ENCODE peak calls at places on chromosomes 6 and 20, in ten cellular contexts. One of them, this sample, is unnamed.

GRCh38 chr6:15621203-15622044 is 41.4 kb downstream of the DTNBP1 start:
- DNase-seq in heart right ventricle: peak
- DNase-seq in AG09319: no peak
- DNase-seq in HCT116: no peak
- DNase-seq in Peyer's patch: no peak
- DNase-seq in pancreas: no peak
- DNase-seq in uterus: peak
- DNase-seq in stomach: peak
- DNase-seq in GM06990: peak
- DNase-seq in mammary epithelial cell: peak
- DNase-seq in this sample: peak

GRCh38 chr6:131652472-131652871 is 15.4 kb downstream of the ENPP3 start:
- DNase-seq in heart right ventricle: no peak
- DNase-seq in AG09319: no peak
- DNase-seq in HCT116: no peak
- DNase-seq in Peyer's patch: no peak
- DNase-seq in pancreas: no peak
- DNase-seq in uterus: no peak
- DNase-seq in stomach: no peak
- DNase-seq in GM06990: no peak
- DNase-seq in mammary epithelial cell: peak
- DNase-seq in this sample: no peak

GRCh38 chr20:32634041-32634805 is 39.5 kb downstream of the C20orf203 start:
- DNase-seq in heart right ventricle: no peak
- DNase-seq in AG09319: no peak
- DNase-seq in HCT116: no peak
- DNase-seq in Peyer's patch: no peak
- DNase-seq in pancreas: no peak
- DNase-seq in uterus: no peak
- DNase-seq in stomach: no peak
- DNase-seq in GM06990: no peak
- DNase-seq in mammary epithelial cell: no peak
- DNase-seq in this sample: no peak

GRCh38 chr6:157405986-157406385 is 25.0 kb downstream of the ZDHHC14 start:
- DNase-seq in heart right ventricle: no peak
- DNase-seq in AG09319: no peak
- DNase-seq in HCT116: no peak
- DNase-seq in Peyer's patch: no peak
- DNase-seq in pancreas: no peak
- DNase-seq in uterus: peak
- DNase-seq in stomach: no peak
- DNase-seq in GM06990: no peak
- DNase-seq in mammary epithelial cell: peak
- DNase-seq in this sample: no peak

GRCh38 chr20:3632311-3633004 is 30.7 kb downstream of the GFRA4 start:
- DNase-seq in heart right ventricle: no peak
- DNase-seq in AG09319: no peak
- DNase-seq in HCT116: no peak
- DNase-seq in Peyer's patch: no peak
- DNase-seq in pancreas: no peak
- DNase-seq in uterus: no peak
- DNase-seq in stomach: no peak
- DNase-seq in GM06990: no peak
- DNase-seq in mammary epithelial cell: no peak
- DNase-seq in this sample: no peak

GRCh38 chr6:112017169-112017568 is 36.7 kb upstream of the CCN6 start:
- DNase-seq in heart right ventricle: no peak
- DNase-seq in AG09319: no peak
- DNase-seq in HCT116: no peak
- DNase-seq in Peyer's patch: no peak
- DNase-seq in pancreas: no peak
- DNase-seq in uterus: no peak
- DNase-seq in stomach: no peak
- DNase-seq in GM06990: no peak
- DNase-seq in mammary epithelial cell: peak
- DNase-seq in this sample: no peak

GRCh38 chr6:47934023-47934422 is 152.2 kb downstream of the OPN5 start:
- DNase-seq in heart right ventricle: peak
- DNase-seq in AG09319: no peak
- DNase-seq in HCT116: no peak
- DNase-seq in Peyer's patch: no peak
- DNase-seq in pancreas: no peak
- DNase-seq in uterus: no peak
- DNase-seq in stomach: no peak
- DNase-seq in GM06990: no peak
- DNase-seq in mammary epithelial cell: no peak
- DNase-seq in this sample: no peak

GRCh38 chr6:119348308-119349040 is 1.1 kb downstream of the MAN1A1 start:
- DNase-seq in heart right ventricle: peak
- DNase-seq in AG09319: no peak
- DNase-seq in HCT116: no peak
- DNase-seq in Peyer's patch: peak
- DNase-seq in pancreas: peak
- DNase-seq in uterus: peak
- DNase-seq in stomach: peak
- DNase-seq in GM06990: peak
- DNase-seq in mammary epithelial cell: no peak
- DNase-seq in this sample: peak

DNA sequence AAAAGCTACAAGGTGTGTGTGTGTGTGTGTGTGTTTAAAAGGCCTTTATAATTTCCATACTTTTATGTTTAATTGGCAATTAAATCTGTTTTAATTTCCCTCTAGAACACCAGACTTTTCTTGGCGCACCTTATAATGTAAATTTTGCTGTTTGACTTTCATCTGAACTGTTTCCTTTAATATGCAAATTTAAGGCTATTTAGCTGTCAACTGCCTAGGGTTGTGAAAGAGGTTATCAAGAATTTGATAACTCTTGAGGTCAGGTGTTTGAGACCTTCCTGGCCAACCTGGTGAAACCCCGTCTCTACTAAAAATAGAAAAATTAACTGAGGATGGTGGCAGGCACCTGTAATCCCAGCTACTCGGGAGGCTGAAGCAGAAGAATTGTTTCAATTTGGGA is 4.0 kb upstream of the LHFPL5 start:
- DNase-seq in heart right ventricle: no peak
- DNase-seq in AG09319: no peak
- DNase-seq in HCT116: no peak
- DNase-seq in Peyer's patch: no peak
- DNase-seq in pancreas: no peak
- DNase-seq in uterus: no peak
- DNase-seq in stomach: no peak
- DNase-seq in GM06990: no peak
- DNase-seq in mammary epithelial cell: no peak
- DNase-seq in this sample: no peak
- TF ChIP-seq CTCF in heart right ventricle: no peak
- TF ChIP-seq CTCF in AG09319: no peak
- TF ChIP-seq CTCF in HCT116: no peak
- TF ChIP-seq CTCF in Peyer's patch: no peak
- TF ChIP-seq CTCF in pancreas: no peak
- TF ChIP-seq CTCF in uterus: no peak
- TF ChIP-seq CTCF in stomach: no peak
- TF ChIP-seq CTCF in GM06990: no peak
- TF ChIP-seq CTCF in mammary epithelial cell: no peak
- TF ChIP-seq CTCF in this sample: no peak

DNA sequence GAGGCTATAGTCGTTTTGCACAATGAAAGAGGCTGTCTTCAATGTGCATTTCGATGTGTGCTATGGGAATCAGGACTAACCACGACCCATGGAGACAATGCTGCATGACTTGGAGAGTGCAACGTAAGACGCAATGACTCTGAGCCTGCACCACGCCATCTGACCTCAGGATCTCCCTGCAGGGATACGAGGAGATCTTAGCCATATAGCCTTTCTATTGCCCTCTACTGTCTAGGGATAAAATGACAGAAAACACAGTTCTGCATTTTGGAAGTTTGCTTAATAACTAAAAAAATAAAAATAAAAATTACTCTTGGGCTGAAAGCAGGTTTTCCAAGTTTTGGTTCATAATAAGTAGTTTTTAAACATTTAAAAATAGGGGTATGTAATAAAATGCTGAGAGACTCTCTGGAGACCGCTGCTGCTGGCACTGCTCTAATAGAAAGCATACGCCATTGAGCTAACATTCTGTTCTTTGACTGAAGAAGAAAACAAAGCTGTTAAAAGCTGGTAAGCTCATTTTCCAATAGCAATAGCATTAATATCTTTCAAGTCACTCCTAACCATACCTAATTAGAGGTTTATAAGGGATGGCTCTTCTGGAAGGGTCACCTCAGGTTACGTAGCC is 87.2 kb downstream of the PDE7B start:
- DNase-seq in heart right ventricle: peak
- DNase-seq in AG09319: peak
- DNase-seq in HCT116: no peak
- DNase-seq in Peyer's patch: no peak
- DNase-seq in pancreas: no peak
- DNase-seq in uterus: peak
- DNase-seq in stomach: no peak
- DNase-seq in GM06990: no peak
- DNase-seq in mammary epithelial cell: no peak
- DNase-seq in this sample: no peak
- TF ChIP-seq CTCF in heart right ventricle: peak
- TF ChIP-seq CTCF in AG09319: peak
- TF ChIP-seq CTCF in HCT116: peak
- TF ChIP-seq CTCF in Peyer's patch: no peak
- TF ChIP-seq CTCF in pancreas: peak
- TF ChIP-seq CTCF in uterus: peak
- TF ChIP-seq CTCF in stomach: peak
- TF ChIP-seq CTCF in GM06990: peak
- TF ChIP-seq CTCF in mammary epithelial cell: peak
- TF ChIP-seq CTCF in this sample: peak

DNA sequence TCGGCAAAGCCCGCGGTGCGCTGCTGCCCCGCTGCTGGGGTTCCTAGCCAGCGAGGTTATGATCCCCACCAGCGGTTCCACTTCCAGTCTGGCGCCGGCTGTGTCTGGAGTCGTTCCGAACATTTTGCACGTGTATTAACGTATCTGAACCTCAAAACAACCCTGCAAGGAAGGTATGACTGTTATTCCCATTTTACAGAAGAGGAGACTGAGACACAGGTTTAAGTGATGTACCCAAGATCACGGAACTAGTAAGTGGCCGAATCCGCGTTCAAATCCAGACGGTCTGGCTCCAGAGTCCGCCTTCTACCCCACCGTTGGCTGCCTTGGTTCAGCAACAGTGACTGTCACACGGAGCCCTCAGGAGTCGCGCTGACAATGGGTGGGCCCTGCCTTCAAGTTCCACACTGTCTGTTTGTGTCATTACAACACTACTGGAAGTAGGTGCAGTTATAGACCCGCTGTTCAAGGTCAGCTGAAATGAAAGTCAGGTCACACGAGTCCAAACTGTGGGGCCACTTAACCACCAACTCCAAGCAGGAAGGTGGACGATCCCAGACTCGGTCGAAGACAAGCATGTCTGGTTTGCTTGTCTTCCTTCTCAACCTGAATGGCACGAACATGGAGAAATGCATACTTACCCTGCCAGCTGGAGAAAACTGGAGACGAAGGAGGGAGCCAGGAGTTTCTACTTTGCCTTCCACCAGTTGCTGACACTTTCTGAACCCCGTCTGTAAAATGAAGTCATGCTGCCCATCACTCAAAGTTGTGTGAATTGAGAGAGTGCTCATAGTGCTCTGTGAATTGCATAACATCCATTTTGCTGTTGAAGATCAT is 808 bp upstream of the SRXN1 start:
- DNase-seq in heart right ventricle: no peak
- DNase-seq in AG09319: no peak
- DNase-seq in HCT116: no peak
- DNase-seq in Peyer's patch: no peak
- DNase-seq in pancreas: no peak
- DNase-seq in uterus: no peak
- DNase-seq in stomach: no peak
- DNase-seq in GM06990: no peak
- DNase-seq in mammary epithelial cell: no peak
- DNase-seq in this sample: no peak
- TF ChIP-seq CTCF in heart right ventricle: no peak
- TF ChIP-seq CTCF in AG09319: no peak
- TF ChIP-seq CTCF in HCT116: no peak
- TF ChIP-seq CTCF in Peyer's patch: no peak
- TF ChIP-seq CTCF in pancreas: no peak
- TF ChIP-seq CTCF in uterus: no peak
- TF ChIP-seq CTCF in stomach: no peak
- TF ChIP-seq CTCF in GM06990: no peak
- TF ChIP-seq CTCF in mammary epithelial cell: no peak
- TF ChIP-seq CTCF in this sample: no peak

GRCh38 chr6:51614725-51615124 is 472.7 kb downstream of the PKHD1 start:
- DNase-seq in heart right ventricle: no peak
- DNase-seq in AG09319: no peak
- DNase-seq in HCT116: no peak
- DNase-seq in Peyer's patch: no peak
- DNase-seq in pancreas: no peak
- DNase-seq in uterus: no peak
- DNase-seq in stomach: no peak
- DNase-seq in GM06990: no peak
- DNase-seq in mammary epithelial cell: no peak
- DNase-seq in this sample: no peak

GRCh38 chr6:51619042-51619799 is 468.2 kb downstream of the PKHD1 start:
- DNase-seq in heart right ventricle: no peak
- DNase-seq in AG09319: no peak
- DNase-seq in HCT116: no peak
- DNase-seq in Peyer's patch: no peak
- DNase-seq in pancreas: peak
- DNase-seq in uterus: no peak
- DNase-seq in stomach: peak
- DNase-seq in GM06990: no peak
- DNase-seq in mammary epithelial cell: no peak
- DNase-seq in this sample: no peak

GRCh38 chr6:51613558-51613957 is 473.9 kb downstream of the PKHD1 start:
- DNase-seq in heart right ventricle: no peak
- DNase-seq in AG09319: no peak
- DNase-seq in HCT116: no peak
- DNase-seq in Peyer's patch: no peak
- DNase-seq in pancreas: no peak
- DNase-seq in uterus: no peak
- DNase-seq in stomach: no peak
- DNase-seq in GM06990: no peak
- DNase-seq in mammary epithelial cell: no peak
- DNase-seq in this sample: no peak

GRCh38 chr6:51618563-51618962 is 468.9 kb downstream of the PKHD1 start:
- DNase-seq in heart right ventricle: no peak
- DNase-seq in AG09319: no peak
- DNase-seq in HCT116: no peak
- DNase-seq in Peyer's patch: no peak
- DNase-seq in pancreas: no peak
- DNase-seq in uterus: no peak
- DNase-seq in stomach: no peak
- DNase-seq in GM06990: no peak
- DNase-seq in mammary epithelial cell: no peak
- DNase-seq in this sample: no peak
- TF ChIP-seq CTCF in heart right ventricle: peak
- TF ChIP-seq CTCF in AG09319: no peak
- TF ChIP-seq CTCF in HCT116: peak
- TF ChIP-seq CTCF in Peyer's patch: no peak
- TF ChIP-seq CTCF in pancreas: peak
- TF ChIP-seq CTCF in uterus: no peak
- TF ChIP-seq CTCF in stomach: peak
- TF ChIP-seq CTCF in GM06990: peak
- TF ChIP-seq CTCF in mammary epithelial cell: peak
- TF ChIP-seq CTCF in this sample: peak

DNA sequence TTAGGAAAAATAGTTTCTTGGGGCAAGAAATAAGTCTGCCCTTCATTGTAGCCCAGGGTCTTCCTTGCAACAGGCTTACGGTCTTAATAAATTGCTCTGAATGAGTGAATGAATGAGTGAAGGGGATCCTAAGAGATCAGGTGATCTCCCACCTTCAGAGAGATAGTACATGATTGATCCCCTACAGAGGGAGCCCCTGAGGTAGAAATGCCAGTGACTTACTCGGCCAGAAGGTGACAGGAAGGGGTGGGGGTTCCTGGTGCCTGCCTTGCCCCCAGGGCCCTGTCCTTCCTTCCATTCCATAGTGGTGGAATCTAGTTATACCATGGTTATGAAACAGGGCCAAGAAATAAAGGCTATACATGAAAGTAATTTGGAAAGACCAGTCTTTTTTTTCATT is 215.3 kb upstream of the SSTR4 start:
- DNase-seq in heart right ventricle: no peak
- DNase-seq in AG09319: no peak
- DNase-seq in HCT116: no peak
- DNase-seq in Peyer's patch: no peak
- DNase-seq in pancreas: no peak
- DNase-seq in uterus: no peak
- DNase-seq in stomach: no peak
- DNase-seq in GM06990: no peak
- DNase-seq in mammary epithelial cell: no peak
- DNase-seq in this sample: no peak
- TF ChIP-seq CTCF in heart right ventricle: no peak
- TF ChIP-seq CTCF in AG09319: no peak
- TF ChIP-seq CTCF in HCT116: no peak
- TF ChIP-seq CTCF in Peyer's patch: no peak
- TF ChIP-seq CTCF in pancreas: no peak
- TF ChIP-seq CTCF in uterus: no peak
- TF ChIP-seq CTCF in stomach: no peak
- TF ChIP-seq CTCF in GM06990: peak
- TF ChIP-seq CTCF in mammary epithelial cell: no peak
- TF ChIP-seq CTCF in this sample: no peak

This sample was measured in GM13977.